ENCODE peak calls at places on chromosomes 7 and 10, in eight cellular contexts. E is colonic mucosa; K is uterus; Q is brain microvascular endothelial cell; G is CD4-positive, alpha-beta T cell; C is right lobe of liver; S is adrenal gland; X is choroid plexus epithelial cell. H is an unnamed sample.

GRCh38 chr7:21944616-21945373 is 904 bp downstream of the CDCA7L start:
- DNase-seq in E (peak), K (no peak), Q (no peak), G (no peak), C (peak), S (no peak), X (peak), H (no peak)

GRCh38 chr7:98206451-98207330 is 4.5 kb upstream of the BHLHA15 start:
- DNase-seq in E (no peak), K (no peak), Q (no peak), G (no peak), C (no peak), S (no peak), X (no peak), H (no peak)

GRCh38 chr7:106022193-106022821 is 59.2 kb downstream of the CDHR3 start:
- DNase-seq in E (no peak), K (no peak), Q (no peak), G (peak), C (no peak), S (no peak), X (peak), H (peak)

GRCh38 chr10:34046651-34047050 is 712.2 kb upstream of the NRP1 start:
- DNase-seq in E (no peak), K (no peak), Q (no peak), G (no peak), C (no peak), S (no peak), X (no peak), H (no peak)

GRCh38 chr10:50576245-50576815 is 47.4 kb downstream of the SGMS1 start:
- DNase-seq in E (no peak), K (no peak), Q (peak), G (no peak), C (no peak), S (no peak), X (no peak), H (no peak)

GRCh38 chr7:24732646-24733413 is 24.4 kb downstream of the GSDME start:
- DNase-seq in E (no peak), K (no peak), Q (peak), G (no peak), C (no peak), S (peak), X (peak), H (no peak)

GRCh38 chr7:27685209-27685608 is 22.5 kb upstream of the HIBADH start:
- DNase-seq in E (no peak), K (no peak), Q (no peak), G (no peak), C (no peak), S (no peak), X (no peak), H (no peak)

GRCh38 chr7:127107601-127108007 is 145.1 kb downstream of the GRM8 start:
- DNase-seq in E (peak), K (no peak), Q (peak), G (no peak), C (no peak), S (peak), X (peak), H (no peak)

GRCh38 chr7:96273716-96274115 is 48.2 kb downstream of the SLC25A13 start:
- DNase-seq in E (no peak), K (no peak), Q (no peak), G (no peak), C (no peak), S (no peak), X (peak), H (no peak)

GRCh38 chr7:48299580-48300169 is 128.4 kb downstream of the ABCA13 start:
- DNase-seq in E (peak), K (no peak), Q (peak), G (no peak), C (peak), S (peak), X (peak), H (no peak)

GRCh38 chr7:157389951-157390730 is 53.3 kb downstream of the DNAJB6 start:
- DNase-seq in E (no peak), K (no peak), Q (peak), G (no peak), C (no peak), S (no peak), X (peak), H (peak)

GRCh38 chr10:15084502-15084922 is 4.1 kb downstream of the ACBD7 start:
- DNase-seq in E (peak), K (peak), Q (peak), G (no peak), C (no peak), S (peak), X (peak), H (no peak)

GRCh38 chr10:100670828-100671479 is 74.4 kb upstream of the PAX2 start:
- DNase-seq in E (peak), K (no peak), Q (no peak), G (peak), C (peak), S (peak), X (peak), H (peak)

GRCh38 chr10:122515588-122516231 is 44.8 kb upstream of the DMBT1 start:
- DNase-seq in E (no peak), K (no peak), Q (no peak), G (peak), C (no peak), S (no peak), X (peak), H (no peak)

GRCh38 chr7:19202599-19202998 is 57.4 kb upstream of the FERD3L start:
- DNase-seq in E (no peak), K (no peak), Q (peak), G (no peak), C (no peak), S (no peak), X (peak), H (no peak)

GRCh38 chr7:107998660-107999480 is 4.1 kb downstream of the LAMB1 start:
- DNase-seq in E (no peak), K (no peak), Q (no peak), G (no peak), C (no peak), S (no peak), X (no peak), H (no peak)

GRCh38 chr7:108002726-108003590 is at the start of gene LAMB1:
- DNase-seq in E (peak), K (peak), Q (peak), G (no peak), C (peak), S (peak), X (peak), H (no peak)

GRCh38 chr7:107999814-108000560 is 3.0 kb downstream of the LAMB1 start:
- DNase-seq in E (no peak), K (no peak), Q (no peak), G (no peak), C (no peak), S (no peak), X (peak), H (no peak)

GRCh38 chr7:108001759-108002725 is 919 bp downstream of the LAMB1 start:
- DNase-seq in E (no peak), K (peak), Q (no peak), G (no peak), C (peak), S (no peak), X (peak), H (no peak)

DNA sequence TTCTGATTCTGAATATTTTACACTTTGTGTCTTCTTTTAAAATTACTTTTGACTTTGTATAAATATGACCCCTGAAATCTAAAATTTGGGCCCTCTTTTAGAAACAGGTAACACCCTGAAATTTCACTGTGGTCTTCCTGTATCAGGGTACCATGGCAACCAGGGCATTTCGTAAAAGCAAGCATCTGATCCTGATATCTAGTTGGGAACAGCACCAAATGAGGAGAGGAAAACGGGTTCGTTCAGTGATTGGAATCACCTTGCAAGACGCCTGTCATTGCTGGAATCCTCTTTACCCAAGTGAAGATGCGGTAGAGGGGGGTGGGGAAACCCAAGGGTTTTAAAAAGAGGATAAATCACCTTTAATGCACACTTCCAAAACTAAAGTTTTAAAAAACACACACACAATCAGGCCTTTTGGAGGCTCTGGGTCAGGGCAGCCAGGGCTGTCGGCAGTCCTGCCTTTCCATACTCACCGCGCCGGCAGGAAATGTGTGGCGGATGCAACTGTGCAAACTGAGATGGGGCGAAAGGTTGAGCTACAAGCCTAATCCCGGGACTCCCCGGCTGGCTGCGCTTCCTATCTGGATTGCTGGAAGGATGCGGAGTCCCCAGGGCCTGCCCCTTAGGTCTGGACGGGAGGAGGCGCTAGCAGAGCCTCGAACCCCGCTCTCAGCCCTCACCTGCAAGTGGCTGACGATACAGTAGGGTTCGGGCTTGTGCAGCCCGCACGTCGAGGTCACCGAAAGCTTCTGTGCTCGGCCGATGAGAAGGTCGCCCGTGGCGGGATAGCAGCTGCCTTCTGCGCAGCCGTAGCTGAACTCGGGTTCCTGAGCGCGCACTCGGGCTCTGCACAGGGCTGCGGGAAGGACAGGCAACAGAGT is 1.8 kb downstream of the LAMB1 start:
- DNase-seq in E (peak), K (peak), Q (no peak), G (no peak), C (peak), S (peak), X (peak), H (no peak)
- TF ChIP-seq CTCF in E (peak), K (no peak), Q (peak), G (no peak), C (no peak), S (no peak), X (peak), H (no peak)

GRCh38 chr10:31515819-31516402 is 196.9 kb downstream of the ZEB1 start:
- DNase-seq in E (no peak), K (no peak), Q (no peak), G (no peak), C (no peak), S (no peak), X (no peak), H (no peak)
- TF ChIP-seq CTCF in E (no peak), K (no peak), Q (no peak), G (no peak), C (no peak), S (no peak), X (no peak), H (no peak)

DNA sequence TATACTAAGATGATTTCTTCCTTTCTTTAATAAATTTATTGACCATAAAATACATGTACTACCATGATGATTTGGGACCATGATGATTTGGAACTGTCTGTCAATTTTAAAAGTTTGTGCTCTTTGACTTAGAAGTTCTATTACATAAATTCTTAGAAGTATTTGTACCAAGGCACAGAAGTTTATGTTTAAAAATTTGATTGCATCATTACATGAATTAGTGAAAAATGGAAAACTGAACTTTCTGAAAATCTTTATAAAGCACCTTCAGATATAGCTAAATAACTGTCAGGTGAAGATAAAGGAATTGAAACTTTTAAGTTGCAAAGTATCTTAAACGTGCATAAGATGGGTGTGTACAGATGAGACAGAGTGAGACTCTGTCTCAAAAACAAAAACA is 32.0 kb downstream of the MALSU1 start:
- DNase-seq in E (no peak), K (no peak), Q (no peak), G (no peak), C (no peak), S (no peak), X (no peak), H (no peak)
- TF ChIP-seq CTCF in E (no peak), K (no peak), Q (no peak), G (no peak), C (no peak), S (no peak), X (no peak), H (no peak)

GRCh38 chr7:51645707-51646298 is 329.2 kb upstream of the COBL start:
- DNase-seq in E (no peak), K (no peak), Q (no peak), G (no peak), C (no peak), S (no peak), X (no peak), H (no peak)
- TF ChIP-seq CTCF in E (no peak), K (no peak), Q (no peak), G (no peak), C (no peak), S (no peak), X (no peak), H (no peak)

DNA sequence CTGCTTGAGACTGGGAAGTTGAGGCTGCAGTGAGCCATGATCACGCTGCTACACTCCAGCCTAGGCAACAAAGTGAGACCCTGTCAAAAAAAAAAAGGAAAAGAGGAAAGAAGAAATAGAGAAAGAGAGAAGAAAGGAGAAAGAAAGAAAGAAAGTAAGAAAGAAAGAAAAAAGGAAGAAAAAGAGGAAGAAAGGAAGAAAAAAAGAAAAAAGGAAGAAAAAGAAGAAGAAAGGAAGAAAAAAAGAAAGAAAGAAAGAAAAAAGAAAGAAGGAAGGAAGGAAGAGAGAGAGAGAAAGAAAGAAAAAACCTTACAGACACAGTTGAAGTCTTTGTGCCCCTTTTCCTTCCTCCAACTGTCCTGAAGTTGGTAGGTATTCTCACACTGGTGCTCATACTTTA is 26.6 kb upstream of the LEP start:
- DNase-seq in E (no peak), K (no peak), Q (no peak), G (no peak), C (no peak), S (no peak), X (no peak), H (no peak)
- TF ChIP-seq CTCF in E (no peak), K (no peak), Q (no peak), G (peak), C (no peak), S (no peak), X (no peak), H (no peak)

DNA sequence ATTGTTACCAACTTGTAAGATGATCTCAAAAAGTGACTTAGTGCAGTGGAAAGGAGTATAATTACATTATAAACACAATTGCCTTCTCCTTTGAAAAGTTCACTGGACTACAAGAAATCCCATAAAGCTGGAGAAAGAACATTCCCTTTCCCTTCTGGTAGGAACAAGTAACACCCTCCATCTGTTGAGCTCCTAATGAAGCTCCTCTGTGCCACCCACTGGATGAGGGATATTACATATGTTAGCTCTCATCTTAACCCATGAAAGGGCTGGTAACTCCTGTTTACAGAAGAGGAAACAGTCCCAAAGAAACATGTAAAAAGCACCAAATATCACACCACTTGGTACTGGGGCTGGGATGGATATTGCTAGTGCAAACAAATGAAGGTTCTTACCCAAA is 8.1 kb downstream of the PGAM1 start:
- DNase-seq in E (no peak), K (no peak), Q (no peak), G (no peak), C (no peak), S (no peak), X (no peak), H (no peak)
- TF ChIP-seq CTCF in E (no peak), K (no peak), Q (no peak), G (no peak), C (no peak), S (no peak), X (no peak), H (no peak)

GRCh38 chr7:9874182-9874581 is 1099.5 kb upstream of the PHF14 start:
- DNase-seq in E (no peak), K (no peak), Q (no peak), G (no peak), C (no peak), S (no peak), X (no peak), H (no peak)

GRCh38 chr7:9869151-9869550 is 1104.5 kb upstream of the PHF14 start:
- DNase-seq in E (no peak), K (no peak), Q (no peak), G (no peak), C (no peak), S (no peak), X (no peak), H (no peak)

GRCh38 chr7:9870674-9871073 is 1103.0 kb upstream of the PHF14 start:
- DNase-seq in E (no peak), K (no peak), Q (no peak), G (no peak), C (no peak), S (no peak), X (no peak), H (no peak)

GRCh38 chr7:9869566-9869965 is 1104.1 kb upstream of the PHF14 start:
- DNase-seq in E (no peak), K (no peak), Q (no peak), G (no peak), C (no peak), S (no peak), X (no peak), H (no peak)
- TF ChIP-seq CTCF in E (no peak), K (no peak), Q (no peak), G (no peak), C (no peak), S (no peak), X (no peak), H (no peak)

GRCh38 chr7:140571537-140572122 is 69.0 kb downstream of the DENND2A start:
- DNase-seq in E (no peak), K (no peak), Q (no peak), G (no peak), C (no peak), S (no peak), X (no peak), H (no peak)
- TF ChIP-seq CTCF in E (no peak), K (no peak), Q (no peak), G (no peak), C (no peak), S (no peak), X (no peak), H (no peak)

GRCh38 chr10:6144609-6145413 is 56.0 kb downstream of the RBM17 start:
- DNase-seq in E (peak), K (peak), Q (peak), G (peak), C (peak), S (peak), X (peak), H (peak)
- TF ChIP-seq CTCF in E (no peak), K (no peak), Q (no peak), G (no peak), C (peak), S (no peak), X (no peak), H (no peak)

DNA sequence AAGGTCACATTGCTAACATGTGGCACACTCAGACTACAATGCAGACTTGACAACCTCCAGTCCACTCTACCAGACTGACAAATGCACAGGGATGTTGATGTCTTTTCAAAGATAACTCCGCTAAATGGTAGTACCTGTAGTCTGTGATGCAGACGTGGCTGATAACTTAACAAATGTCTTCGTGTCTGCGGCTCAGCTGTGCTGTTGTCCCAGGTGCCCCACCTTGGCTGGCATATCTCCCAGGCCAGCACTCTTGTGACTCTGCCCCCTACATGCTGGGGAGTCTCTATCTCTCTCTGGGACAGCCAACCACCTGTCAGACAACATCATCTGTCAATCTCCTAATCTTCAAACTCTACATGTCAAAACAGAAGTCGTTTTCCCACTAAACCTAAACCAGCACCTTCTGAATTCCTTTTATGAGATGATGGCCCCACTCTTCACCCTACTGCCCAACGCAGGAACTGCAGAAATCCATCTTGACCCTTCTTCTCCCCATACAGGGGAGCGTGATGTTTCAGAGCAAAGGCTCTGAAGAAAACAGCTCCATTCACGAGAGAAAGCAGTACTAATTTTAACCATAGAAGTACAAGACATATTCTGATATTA is 156.4 kb downstream of the USP6NL start:
- DNase-seq in E (no peak), K (no peak), Q (no peak), G (no peak), C (no peak), S (no peak), X (no peak), H (no peak)
- TF ChIP-seq CTCF in E (no peak), K (no peak), Q (peak), G (no peak), C (no peak), S (no peak), X (peak), H (no peak)